ENCODE peak calls at places on chromosome 2, in eight cellular contexts. One of them, this sample, is unnamed.

GRCh38 chr2:127465258-127465657 is 47.0 kb downstream of the PROC start:
- DNase-seq in GM12865: no peak
- DNase-seq in astrocyte of the cerebellum: no peak
- DNase-seq in HFFc6: no peak
- DNase-seq in B cell: no peak
- DNase-seq in HFF-Myc: no peak
- DNase-seq in fibroblast of lung: no peak
- DNase-seq in left ventricle myocardium inferior: no peak
- DNase-seq in this sample: no peak

GRCh38 chr2:42104621-42105020 is 56.8 kb downstream of the PKDCC start:
- DNase-seq in left ventricle myocardium inferior: no peak
- DNase-seq in astrocyte of the cerebellum: no peak
- DNase-seq in HFF-Myc: no peak
- DNase-seq in GM12865: no peak
- DNase-seq in HFFc6: no peak
- DNase-seq in B cell: no peak
- DNase-seq in fibroblast of lung: no peak
- DNase-seq in this sample: no peak

GRCh38 chr2:158953926-158954763 is 14.3 kb upstream of the TANC1 start:
- DNase-seq in GM12865: peak
- DNase-seq in astrocyte of the cerebellum: peak
- DNase-seq in left ventricle myocardium inferior: peak
- DNase-seq in B cell: no peak
- DNase-seq in fibroblast of lung: peak
- DNase-seq in HFFc6: peak
- DNase-seq in HFF-Myc: peak
- DNase-seq in this sample: no peak

GRCh38 chr2:233572468-233572867 is 5.9 kb upstream of the USP40 start:
- DNase-seq in GM12865: no peak
- DNase-seq in astrocyte of the cerebellum: no peak
- DNase-seq in HFF-Myc: no peak
- DNase-seq in B cell: no peak
- DNase-seq in left ventricle myocardium inferior: no peak
- DNase-seq in HFFc6: no peak
- DNase-seq in fibroblast of lung: no peak
- DNase-seq in this sample: no peak

GRCh38 chr2:31238906-31239841 is 5.2 kb downstream of the EHD3 start:
- DNase-seq in astrocyte of the cerebellum: no peak
- DNase-seq in HFF-Myc: no peak
- DNase-seq in GM12865: no peak
- DNase-seq in fibroblast of lung: no peak
- DNase-seq in HFFc6: no peak
- DNase-seq in B cell: no peak
- DNase-seq in left ventricle myocardium inferior: no peak
- DNase-seq in this sample: no peak

GRCh38 chr2:168700615-168701245 is 101.7 kb upstream of the NOSTRIN start:
- DNase-seq in HFFc6: no peak
- DNase-seq in GM12865: no peak
- DNase-seq in B cell: no peak
- DNase-seq in fibroblast of lung: no peak
- DNase-seq in left ventricle myocardium inferior: no peak
- DNase-seq in HFF-Myc: no peak
- DNase-seq in astrocyte of the cerebellum: peak
- DNase-seq in this sample: no peak

GRCh38 chr2:63034575-63034974 is 16.1 kb upstream of the OTX1 start:
- DNase-seq in fibroblast of lung: no peak
- DNase-seq in astrocyte of the cerebellum: no peak
- DNase-seq in HFFc6: no peak
- DNase-seq in B cell: no peak
- DNase-seq in GM12865: no peak
- DNase-seq in left ventricle myocardium inferior: no peak
- DNase-seq in HFF-Myc: no peak
- DNase-seq in this sample: no peak

GRCh38 chr2:144670080-144670479 is 150.2 kb upstream of the ZEB2 start:
- DNase-seq in left ventricle myocardium inferior: no peak
- DNase-seq in fibroblast of lung: no peak
- DNase-seq in HFF-Myc: no peak
- DNase-seq in astrocyte of the cerebellum: no peak
- DNase-seq in GM12865: no peak
- DNase-seq in HFFc6: no peak
- DNase-seq in B cell: no peak
- DNase-seq in this sample: no peak

GRCh38 chr2:225103737-225104141 is 61.5 kb upstream of the DOCK10 start:
- DNase-seq in astrocyte of the cerebellum: no peak
- DNase-seq in HFF-Myc: peak
- DNase-seq in HFFc6: peak
- DNase-seq in left ventricle myocardium inferior: no peak
- DNase-seq in GM12865: no peak
- DNase-seq in B cell: no peak
- DNase-seq in fibroblast of lung: peak
- DNase-seq in this sample: no peak

GRCh38 chr2:64857581-64858471 is 131.4 kb upstream of the SLC1A4 start:
- DNase-seq in left ventricle myocardium inferior: peak
- DNase-seq in fibroblast of lung: peak
- DNase-seq in astrocyte of the cerebellum: peak
- DNase-seq in HFF-Myc: no peak
- DNase-seq in B cell: no peak
- DNase-seq in GM12865: no peak
- DNase-seq in HFFc6: no peak
- DNase-seq in this sample: no peak

GRCh38 chr2:219571311-219572236 is at the start of gene OBSL1:
- DNase-seq in HFF-Myc: peak
- DNase-seq in HFFc6: peak
- DNase-seq in astrocyte of the cerebellum: peak
- DNase-seq in fibroblast of lung: peak
- DNase-seq in GM12865: no peak
- DNase-seq in left ventricle myocardium inferior: peak
- DNase-seq in B cell: peak
- DNase-seq in this sample: no peak

GRCh38 chr2:109089602-109090300 is 39.3 kb upstream of the SH3RF3 start:
- DNase-seq in fibroblast of lung: no peak
- DNase-seq in HFF-Myc: no peak
- DNase-seq in GM12865: no peak
- DNase-seq in left ventricle myocardium inferior: no peak
- DNase-seq in HFFc6: peak
- DNase-seq in astrocyte of the cerebellum: no peak
- DNase-seq in B cell: no peak
- DNase-seq in this sample: no peak

GRCh38 chr2:222364280-222364895 is 60.0 kb upstream of the SGPP2 start:
- DNase-seq in HFF-Myc: no peak
- DNase-seq in B cell: no peak
- DNase-seq in astrocyte of the cerebellum: peak
- DNase-seq in left ventricle myocardium inferior: no peak
- DNase-seq in GM12865: no peak
- DNase-seq in HFFc6: no peak
- DNase-seq in fibroblast of lung: no peak
- DNase-seq in this sample: no peak

GRCh38 chr2:168201722-168202121 is 45.7 kb downstream of the STK39 start:
- DNase-seq in fibroblast of lung: no peak
- DNase-seq in HFF-Myc: no peak
- DNase-seq in GM12865: no peak
- DNase-seq in astrocyte of the cerebellum: no peak
- DNase-seq in left ventricle myocardium inferior: no peak
- DNase-seq in B cell: no peak
- DNase-seq in HFFc6: no peak
- DNase-seq in this sample: no peak

GRCh38 chr2:73937103-73937885 is 10.6 kb downstream of the DGUOK start:
- DNase-seq in HFFc6: no peak
- DNase-seq in fibroblast of lung: no peak
- DNase-seq in astrocyte of the cerebellum: peak
- DNase-seq in GM12865: no peak
- DNase-seq in B cell: no peak
- DNase-seq in HFF-Myc: no peak
- DNase-seq in left ventricle myocardium inferior: no peak
- DNase-seq in this sample: no peak

GRCh38 chr2:212994976-212995375 is 156.4 kb downstream of the IKZF2 start:
- DNase-seq in HFFc6: peak
- DNase-seq in fibroblast of lung: peak
- DNase-seq in left ventricle myocardium inferior: no peak
- DNase-seq in GM12865: no peak
- DNase-seq in HFF-Myc: no peak
- DNase-seq in B cell: no peak
- DNase-seq in astrocyte of the cerebellum: no peak
- DNase-seq in this sample: no peak

GRCh38 chr2:166384774-166385173 is 9.0 kb upstream of the SCN9A start:
- DNase-seq in GM12865: peak
- DNase-seq in HFF-Myc: no peak
- DNase-seq in B cell: no peak
- DNase-seq in fibroblast of lung: peak
- DNase-seq in HFFc6: peak
- DNase-seq in astrocyte of the cerebellum: peak
- DNase-seq in left ventricle myocardium inferior: no peak
- DNase-seq in this sample: no peak
- TF ChIP-seq CTCF in GM12865: peak
- TF ChIP-seq CTCF in HFF-Myc: peak
- TF ChIP-seq CTCF in B cell: peak
- TF ChIP-seq CTCF in fibroblast of lung: peak
- TF ChIP-seq CTCF in HFFc6: peak
- TF ChIP-seq CTCF in astrocyte of the cerebellum: peak
- TF ChIP-seq CTCF in left ventricle myocardium inferior: peak
- TF ChIP-seq CTCF in this sample: no peak

GRCh38 chr2:60675309-60675708 is 80.8 kb upstream of the PAPOLG start:
- DNase-seq in B cell: no peak
- DNase-seq in HFFc6: no peak
- DNase-seq in left ventricle myocardium inferior: no peak
- DNase-seq in HFF-Myc: no peak
- DNase-seq in fibroblast of lung: no peak
- DNase-seq in astrocyte of the cerebellum: no peak
- DNase-seq in GM12865: no peak
- DNase-seq in this sample: no peak
- TF ChIP-seq CTCF in B cell: no peak
- TF ChIP-seq CTCF in HFFc6: no peak
- TF ChIP-seq CTCF in left ventricle myocardium inferior: no peak
- TF ChIP-seq CTCF in HFF-Myc: no peak
- TF ChIP-seq CTCF in fibroblast of lung: no peak
- TF ChIP-seq CTCF in astrocyte of the cerebellum: no peak
- TF ChIP-seq CTCF in GM12865: no peak
- TF ChIP-seq CTCF in this sample: no peak

GRCh38 chr2:147101906-147102790 is 742.7 kb upstream of the ACVR2A start:
- DNase-seq in astrocyte of the cerebellum: no peak
- DNase-seq in left ventricle myocardium inferior: no peak
- DNase-seq in fibroblast of lung: peak
- DNase-seq in HFF-Myc: no peak
- DNase-seq in B cell: no peak
- DNase-seq in HFFc6: no peak
- DNase-seq in GM12865: no peak
- DNase-seq in this sample: no peak
- TF ChIP-seq CTCF in astrocyte of the cerebellum: no peak
- TF ChIP-seq CTCF in left ventricle myocardium inferior: no peak
- TF ChIP-seq CTCF in fibroblast of lung: no peak
- TF ChIP-seq CTCF in HFF-Myc: no peak
- TF ChIP-seq CTCF in B cell: no peak
- TF ChIP-seq CTCF in HFFc6: no peak
- TF ChIP-seq CTCF in GM12865: no peak
- TF ChIP-seq CTCF in this sample: no peak

GRCh38 chr2:118539290-118539689 is 308.2 kb downstream of the EN1 start:
- DNase-seq in left ventricle myocardium inferior: no peak
- DNase-seq in GM12865: peak
- DNase-seq in HFF-Myc: no peak
- DNase-seq in HFFc6: no peak
- DNase-seq in astrocyte of the cerebellum: peak
- DNase-seq in fibroblast of lung: peak
- DNase-seq in B cell: no peak
- DNase-seq in this sample: no peak
- TF ChIP-seq CTCF in left ventricle myocardium inferior: peak
- TF ChIP-seq CTCF in GM12865: peak
- TF ChIP-seq CTCF in HFF-Myc: peak
- TF ChIP-seq CTCF in HFFc6: peak
- TF ChIP-seq CTCF in astrocyte of the cerebellum: peak
- TF ChIP-seq CTCF in fibroblast of lung: peak
- TF ChIP-seq CTCF in B cell: no peak
- TF ChIP-seq CTCF in this sample: no peak

DNA sequence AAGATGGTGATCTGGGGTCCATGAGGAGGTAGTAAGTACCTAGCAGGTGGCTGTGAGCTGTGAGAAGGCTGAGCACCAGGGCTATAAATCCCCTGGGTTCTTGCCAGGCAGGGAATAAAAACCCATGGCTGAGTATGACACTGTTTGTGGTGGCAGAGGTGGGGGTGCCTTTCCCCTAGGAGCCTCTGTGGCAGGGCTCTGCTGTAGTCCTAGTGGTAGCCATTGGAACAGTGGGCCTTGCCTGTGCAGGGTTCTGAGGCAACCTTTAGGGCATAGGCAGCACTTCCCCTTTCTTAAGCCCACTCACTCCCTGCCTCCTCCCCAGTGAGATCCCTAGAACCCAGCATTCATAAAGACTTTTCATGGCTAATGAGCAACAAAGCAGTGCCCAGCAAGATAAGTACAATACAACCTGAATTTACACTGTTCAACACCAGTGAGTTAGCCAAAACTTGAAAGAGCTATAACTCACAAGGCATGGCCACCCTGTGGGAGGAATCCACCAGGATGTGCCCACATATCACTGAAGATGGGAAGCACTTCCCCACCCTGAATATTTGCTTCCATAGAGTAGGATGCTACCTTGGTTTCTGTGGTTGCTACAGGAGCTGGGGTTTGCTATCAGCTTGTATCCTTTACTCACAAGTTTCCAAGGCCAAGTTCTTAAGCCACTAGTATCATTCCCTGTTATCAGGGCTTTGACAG is 100.9 kb upstream of the NEUROD1 start:
- DNase-seq in astrocyte of the cerebellum: no peak
- DNase-seq in B cell: no peak
- DNase-seq in left ventricle myocardium inferior: no peak
- DNase-seq in HFFc6: no peak
- DNase-seq in fibroblast of lung: no peak
- DNase-seq in GM12865: no peak
- DNase-seq in HFF-Myc: no peak
- DNase-seq in this sample: no peak
- TF ChIP-seq CTCF in astrocyte of the cerebellum: no peak
- TF ChIP-seq CTCF in B cell: no peak
- TF ChIP-seq CTCF in left ventricle myocardium inferior: no peak
- TF ChIP-seq CTCF in HFFc6: peak
- TF ChIP-seq CTCF in fibroblast of lung: no peak
- TF ChIP-seq CTCF in GM12865: peak
- TF ChIP-seq CTCF in HFF-Myc: no peak
- TF ChIP-seq CTCF in this sample: no peak

This sample was measured in natural killer cell.